ENCODE peak calls at places on chromosome 20, in four cellular contexts. One of them, this sample, is unnamed.

GRCh38 chr20:25173886-25174308 is 21.6 kb upstream of the ENTPD6 start:
- DNase-seq in HepG2: peak; percentile 93
- DNase-seq in K562: no peak
- DNase-seq in GM12878: no peak
- DNase-seq in this sample: no peak

GRCh38 chr20:58022711-58023110 is 205.7 kb downstream of the ANKRD60 start:
- DNase-seq in HepG2: no peak
- DNase-seq in K562: no peak
- DNase-seq in GM12878: no peak
- DNase-seq in this sample: no peak

GRCh38 chr20:45359406-45360148 is 3.4 kb upstream of the SYS1 start:
- DNase-seq in HepG2: peak; percentile 82
- DNase-seq in K562: no peak
- DNase-seq in GM12878: no peak
- DNase-seq in this sample: no peak

GRCh38 chr20:39874049-39874893 is 814.8 kb downstream of the MAFB start:
- DNase-seq in HepG2: peak; percentile 55
- DNase-seq in K562: peak; percentile 52
- DNase-seq in GM12878: peak; percentile 60
- DNase-seq in this sample: peak; percentile 70

GRCh38 chr20:20489623-20490341 is 121.9 kb downstream of the INSM1 start:
- DNase-seq in HepG2: no peak
- DNase-seq in K562: no peak
- DNase-seq in GM12878: no peak
- DNase-seq in this sample: no peak

GRCh38 chr20:58112017-58112781 is 116.3 kb downstream of the ANKRD60 start:
- DNase-seq in HepG2: no peak
- DNase-seq in K562: no peak
- DNase-seq in GM12878: peak; percentile 55
- DNase-seq in this sample: no peak

GRCh38 chr20:38298768-38299288 is 5.1 kb upstream of the BPI start:
- DNase-seq in HepG2: no peak
- DNase-seq in K562: no peak
- DNase-seq in GM12878: no peak
- DNase-seq in this sample: no peak

GRCh38 chr20:44581515-44581914 is 864 bp upstream of the PKIG start:
- DNase-seq in HepG2: no peak
- DNase-seq in K562: no peak
- DNase-seq in GM12878: no peak
- DNase-seq in this sample: no peak

GRCh38 chr20:43799150-43799711 is 72.4 kb upstream of the GTSF1L start:
- DNase-seq in HepG2: no peak
- DNase-seq in K562: no peak
- DNase-seq in GM12878: no peak
- DNase-seq in this sample: no peak

GRCh38 chr20:36717657-36718056 is 28.2 kb downstream of the NDRG3 start:
- DNase-seq in HepG2: peak; percentile 45
- DNase-seq in K562: no peak
- DNase-seq in GM12878: no peak
- DNase-seq in this sample: no peak

GRCh38 chr20:12617076-12617475 is 391.7 kb upstream of the SPTLC3 start:
- DNase-seq in HepG2: no peak
- DNase-seq in K562: no peak
- DNase-seq in GM12878: no peak
- DNase-seq in this sample: no peak

GRCh38 chr20:9500121-9500911 is 14.1 kb upstream of the LAMP5 start:
- DNase-seq in HepG2: no peak
- DNase-seq in K562: no peak
- DNase-seq in GM12878: no peak
- DNase-seq in this sample: no peak

GRCh38 chr20:51462566-51463276 is 79.8 kb downstream of the NFATC2 start:
- DNase-seq in HepG2: no peak
- DNase-seq in K562: no peak
- DNase-seq in GM12878: no peak
- DNase-seq in this sample: no peak

GRCh38 chr20:39081255-39081654 is 119.1 kb downstream of the DHX35 start:
- DNase-seq in HepG2: peak; percentile 75
- DNase-seq in K562: peak; percentile 78
- DNase-seq in GM12878: peak; percentile 33
- DNase-seq in this sample: peak; percentile 79

GRCh38 chr20:39019805-39020325 is 57.7 kb downstream of the DHX35 start:
- DNase-seq in HepG2: no peak
- DNase-seq in K562: no peak
- DNase-seq in GM12878: peak; percentile 79
- DNase-seq in this sample: no peak

GRCh38 chr20:58854638-58855471 is 2.3 kb downstream of the GNAS start:
- DNase-seq in HepG2: no peak
- DNase-seq in K562: no peak
- DNase-seq in GM12878: no peak
- DNase-seq in this sample: no peak

GRCh38 chr20:41145821-41146620 is 8.7 kb downstream of the PLCG1 start:
- DNase-seq in HepG2: no peak
- DNase-seq in K562: no peak
- DNase-seq in GM12878: no peak
- DNase-seq in this sample: no peak

GRCh38 chr20:44231713-44232468 is 15.2 kb upstream of the GDAP1L1 start:
- DNase-seq in HepG2: peak; percentile 49
- DNase-seq in K562: no peak
- DNase-seq in GM12878: no peak
- DNase-seq in this sample: no peak

GRCh38 chr20:46268131-46268611 is 40.1 kb downstream of the CDH22 start:
- DNase-seq in HepG2: no peak
- DNase-seq in K562: no peak
- DNase-seq in GM12878: no peak
- DNase-seq in this sample: peak; percentile 48

GRCh38 chr20:64136004-64136710 is 28.1 kb upstream of the MYT1 start:
- DNase-seq in HepG2: no peak
- DNase-seq in K562: no peak
- DNase-seq in GM12878: no peak
- DNase-seq in this sample: no peak

GRCh38 chr20:25318471-25319240 is 70.8 kb downstream of the PYGB start:
- DNase-seq in HepG2: no peak
- DNase-seq in K562: no peak
- DNase-seq in GM12878: peak; percentile 88
- DNase-seq in this sample: no peak

GRCh38 chr20:45017859-45018258 is 51.5 kb downstream of the STK4 start:
- DNase-seq in HepG2: no peak
- DNase-seq in K562: no peak
- DNase-seq in GM12878: no peak
- DNase-seq in this sample: no peak

GRCh38 chr20:20130399-20130798 is 78.1 kb downstream of the CFAP61 start:
- DNase-seq in HepG2: peak; percentile 59
- DNase-seq in K562: no peak
- DNase-seq in GM12878: peak; percentile 1
- DNase-seq in this sample: no peak

GRCh38 chr20:40689100-40689942 is at the start of gene MAFB:
- DNase-seq in HepG2: peak; percentile 74
- DNase-seq in K562: peak; percentile 61
- DNase-seq in GM12878: no peak
- DNase-seq in this sample: peak; percentile 84

GRCh38 chr20:49693435-49694171 is 20.1 kb downstream of the B4GALT5 start:
- DNase-seq in HepG2: no peak
- DNase-seq in K562: no peak
- DNase-seq in GM12878: no peak
- DNase-seq in this sample: no peak

GRCh38 chr20:23199356-23199755 is 113.2 kb upstream of the CD93 start:
- DNase-seq in HepG2: no peak
- DNase-seq in K562: no peak
- DNase-seq in GM12878: no peak
- DNase-seq in this sample: no peak

GRCh38 chr20:11210611-11211010 is 536.8 kb upstream of the JAG1 start:
- DNase-seq in HepG2: no peak
- DNase-seq in K562: no peak
- DNase-seq in GM12878: no peak
- DNase-seq in this sample: no peak

GRCh38 chr20:11212288-11212687 is 538.5 kb upstream of the JAG1 start:
- DNase-seq in HepG2: no peak
- DNase-seq in K562: no peak
- DNase-seq in GM12878: no peak
- DNase-seq in this sample: no peak

GRCh38 chr20:11216451-11217314 is 542.9 kb upstream of the JAG1 start:
- DNase-seq in HepG2: peak; percentile 78
- DNase-seq in K562: no peak
- DNase-seq in GM12878: no peak
- DNase-seq in this sample: no peak

GRCh38 chr20:11217322-11217989 is 543.7 kb upstream of the JAG1 start:
- DNase-seq in HepG2: no peak
- DNase-seq in K562: no peak
- DNase-seq in GM12878: no peak
- DNase-seq in this sample: no peak

GRCh38 chr20:11214281-11214680 is 540.5 kb upstream of the JAG1 start:
- DNase-seq in HepG2: no peak
- DNase-seq in K562: no peak
- DNase-seq in GM12878: no peak
- DNase-seq in this sample: no peak
- TF ChIP-seq TARDBP in HepG2: no peak
- TF ChIP-seq TARDBP in K562: no peak
- TF ChIP-seq TARDBP in GM12878: no peak
- TF ChIP-seq TARDBP in this sample: no peak

DNA sequence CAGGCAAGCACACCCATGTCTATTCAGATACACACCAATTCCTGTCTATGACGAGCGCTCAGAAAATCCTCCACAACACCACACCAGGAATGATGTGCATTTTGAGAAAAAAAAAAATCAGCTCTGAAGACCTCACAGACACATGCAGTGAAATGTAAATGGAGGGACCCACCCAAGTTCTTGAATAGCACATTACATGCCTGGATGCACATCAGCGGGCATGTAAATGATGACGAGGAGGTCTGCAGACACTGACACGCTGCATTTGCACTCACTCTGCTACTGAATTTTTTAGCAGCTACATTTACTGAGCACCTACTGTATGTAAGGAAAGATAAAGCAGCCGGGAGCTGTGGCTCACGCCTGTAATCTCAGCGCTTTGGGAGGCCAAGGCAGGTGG is 14.7 kb downstream of the NRSN2 start:
- DNase-seq in HepG2: no peak
- DNase-seq in K562: no peak
- DNase-seq in GM12878: no peak
- DNase-seq in this sample: no peak
- TF ChIP-seq BHLHE40 in HepG2: no peak
- TF ChIP-seq BHLHE40 in K562: no peak
- TF ChIP-seq BHLHE40 in GM12878: no peak
- TF ChIP-seq BHLHE40 in this sample: no peak

GRCh38 chr20:17612975-17613327 is 43.1 kb downstream of the DSTN start:
- DNase-seq in HepG2: no peak
- DNase-seq in K562: no peak
- DNase-seq in GM12878: no peak
- DNase-seq in this sample: no peak

GRCh38 chr20:17611290-17611539 is 41.3 kb downstream of the DSTN start:
- DNase-seq in HepG2: no peak
- DNase-seq in K562: no peak
- DNase-seq in GM12878: no peak
- DNase-seq in this sample: no peak

GRCh38 chr20:17613328-17614175 is 43.7 kb downstream of the DSTN start:
- DNase-seq in HepG2: no peak
- DNase-seq in K562: no peak
- DNase-seq in GM12878: no peak
- DNase-seq in this sample: no peak

GRCh38 chr20:17611540-17612286 is 41.8 kb downstream of the DSTN start:
- DNase-seq in HepG2: peak; percentile 65
- DNase-seq in K562: no peak
- DNase-seq in GM12878: no peak
- DNase-seq in this sample: no peak

DNA sequence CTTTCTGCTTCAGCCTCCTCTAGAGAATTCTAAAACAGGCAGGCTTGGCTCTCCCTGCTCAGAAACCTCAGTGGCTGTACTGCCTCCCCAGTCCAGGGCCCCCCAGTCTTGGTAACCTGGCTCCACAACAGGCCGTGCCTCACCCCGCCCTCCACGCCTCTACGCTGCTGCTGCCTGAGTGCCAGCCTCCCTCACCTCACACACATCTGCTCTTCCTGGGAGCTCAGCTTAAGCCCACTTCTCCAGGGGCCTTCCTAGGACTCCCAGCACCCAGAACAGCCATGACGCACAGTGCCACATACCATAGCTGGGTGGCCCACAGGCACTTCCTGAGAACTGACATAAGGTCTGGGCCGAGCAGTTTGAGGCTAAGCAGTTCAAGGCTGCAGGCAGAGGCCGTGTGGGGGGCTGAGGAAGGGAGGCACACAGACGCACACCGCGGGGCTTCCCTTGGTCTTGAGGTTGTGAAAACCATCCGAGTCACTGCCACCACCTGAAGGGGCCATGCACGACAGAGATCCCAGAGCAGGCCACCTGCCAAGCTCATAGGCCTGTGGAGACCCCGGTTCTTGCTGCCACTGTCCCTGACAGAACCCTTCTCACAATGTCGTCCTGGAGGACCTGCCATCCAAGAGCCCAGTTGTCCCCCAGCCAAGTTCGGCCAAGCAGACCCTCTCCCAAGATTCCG is 42.6 kb downstream of the DSTN start:
- DNase-seq in HepG2: peak; percentile 39
- DNase-seq in K562: no peak
- DNase-seq in GM12878: no peak
- DNase-seq in this sample: no peak
- TF ChIP-seq TARDBP in HepG2: peak; percentile 70
- TF ChIP-seq TARDBP in K562: no peak
- TF ChIP-seq TARDBP in GM12878: no peak
- TF ChIP-seq TARDBP in this sample: no peak

DNA sequence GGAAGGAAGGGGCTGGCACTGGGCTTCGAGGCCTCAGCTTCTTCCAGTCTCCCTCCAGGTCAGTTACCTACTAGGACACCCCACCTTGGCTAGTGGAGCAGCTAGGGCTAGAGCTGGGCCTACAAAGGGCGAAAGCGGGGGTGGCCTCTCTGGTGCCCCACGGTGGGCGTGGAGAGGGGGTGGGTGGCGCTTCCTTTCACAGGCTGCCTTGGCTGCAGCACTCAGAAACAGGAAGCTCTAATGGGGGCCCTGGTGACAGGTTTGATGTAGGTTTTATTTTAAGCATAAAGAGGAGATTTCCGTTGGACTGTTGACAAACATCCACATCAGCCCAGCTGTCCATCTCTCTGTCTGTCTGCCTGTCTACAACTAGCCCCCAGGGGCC is 13.4 kb downstream of the FAM110A start:
- DNase-seq in HepG2: no peak
- DNase-seq in K562: no peak
- DNase-seq in GM12878: no peak
- DNase-seq in this sample: no peak
- TF ChIP-seq BHLHE40 in HepG2: no peak
- TF ChIP-seq BHLHE40 in K562: no peak
- TF ChIP-seq BHLHE40 in GM12878: no peak
- TF ChIP-seq BHLHE40 in this sample: no peak